ENCODE peak calls at places on chromosomes 11 and 22, in ten cellular contexts. A, K, Z, D, W, V, Q, U, B and E are unnamed samples.

GRCh38 chr11:128457874-128458273 is 129.5 kb downstream of the ETS1 start:
- DNase-seq in B (no peak), U (no peak), D (no peak), Z (peak), K (no peak), Q (no peak), A (no peak), V (no peak), W (no peak), E (no peak)

GRCh38 chr11:92087916-92088537 is 136.6 kb upstream of the FAT3 start:
- DNase-seq in W (no peak), K (no peak), D (no peak), A (no peak), Q (no peak), U (no peak), Z (no peak), V (no peak), B (no peak), E (no peak)

GRCh38 chr11:16790484-16791240 is 52.2 kb downstream of the C11orf58 start:
- DNase-seq in V (no peak), W (no peak), D (no peak), B (no peak), A (peak), Q (no peak), U (no peak), K (no peak), Z (no peak), E (no peak)

GRCh38 chr11:813440-814096 is 3.8 kb downstream of the RPLP2 start:
- DNase-seq in K (no peak), U (no peak), W (no peak), A (no peak), Z (no peak), B (no peak), D (no peak), V (no peak), Q (no peak), E (no peak)

GRCh38 chr11:6900327-6900999 is 8.2 kb upstream of the OR2D2 start:
- DNase-seq in A (no peak), V (no peak), Z (no peak), K (peak), Q (no peak), U (no peak), D (no peak), W (no peak), B (no peak), E (no peak)

GRCh38 chr11:19511413-19512183 is 201.0 kb upstream of the NAV2 start:
- DNase-seq in A (peak), U (peak), D (no peak), K (no peak), W (no peak), B (peak), V (no peak), Z (peak), Q (no peak), E (no peak)

GRCh38 chr11:17443926-17444690 is 32.5 kb downstream of the ABCC8 start:
- DNase-seq in Q (no peak), U (no peak), D (no peak), V (no peak), A (no peak), B (no peak), W (no peak), Z (no peak), K (no peak), E (no peak)

GRCh38 chr11:117809236-117810055 is 12.4 kb upstream of the DSCAML1 start:
- DNase-seq in Z (peak), D (peak), K (peak), Q (peak), A (peak), W (peak), V (no peak), B (peak), U (peak), E (peak)

GRCh38 chr11:29432719-29433325 is 584.0 kb downstream of the KCNA4 start:
- DNase-seq in A (no peak), K (peak), D (peak), U (peak), Z (peak), W (peak), B (no peak), Q (no peak), V (no peak), E (no peak)

GRCh38 chr22:40385041-40385782 is 14.8 kb downstream of the SGSM3 start:
- DNase-seq in Q (no peak), D (no peak), K (peak), W (peak), U (no peak), Z (no peak), B (no peak), V (no peak), A (no peak), E (no peak)
- TF ChIP-seq CTCF in Q (no peak), D (no peak), K (no peak), W (no peak), U (no peak), Z (no peak), B (no peak), V (no peak), A (no peak), E (no peak)

GRCh38 chr22:42910221-42910942 is 53.3 kb upstream of the ARFGAP3 start:
- DNase-seq in K (no peak), Q (no peak), A (no peak), V (no peak), B (no peak), W (no peak), U (no peak), D (no peak), Z (no peak), E (no peak)
- TF ChIP-seq CTCF in K (no peak), Q (no peak), A (no peak), V (no peak), B (peak), W (no peak), U (no peak), D (no peak), Z (no peak), E (no peak)

GRCh38 chr22:26714971-26715370 is 57.6 kb downstream of the MIAT start:
- DNase-seq in V (no peak), Q (no peak), Z (no peak), K (no peak), A (peak), B (no peak), U (no peak), D (no peak), W (no peak), E (no peak)

GRCh38 chr22:26709617-26710390 is 52.4 kb downstream of the MIAT start:
- DNase-seq in D (no peak), K (peak), Z (peak), W (no peak), V (no peak), U (peak), B (no peak), Q (no peak), A (no peak), E (peak)

GRCh38 chr22:26711205-26711958 is 54.0 kb downstream of the MIAT start:
- DNase-seq in U (no peak), D (no peak), Q (no peak), Z (no peak), A (no peak), K (no peak), B (no peak), W (peak), V (no peak), E (no peak)

GRCh38 chr22:26713823-26714449 is 56.5 kb downstream of the MIAT start:
- DNase-seq in U (peak), B (no peak), Q (no peak), D (no peak), V (peak), Z (peak), K (peak), W (no peak), A (no peak), E (peak)

GRCh38 chr22:26712158-26712557 is 54.8 kb downstream of the MIAT start:
- DNase-seq in V (no peak), U (no peak), A (no peak), W (no peak), D (no peak), Z (no peak), K (no peak), Q (no peak), B (no peak), E (no peak)
- TF ChIP-seq CTCF in V (no peak), U (no peak), A (no peak), W (no peak), D (no peak), Z (no peak), K (no peak), Q (no peak), B (no peak), E (no peak)

GRCh38 chr22:36838119-36839030 is 21.5 kb upstream of the PVALB start:
- DNase-seq in Q (no peak), V (no peak), U (no peak), B (no peak), D (no peak), K (no peak), W (no peak), Z (no peak), A (no peak), E (no peak)

GRCh38 chr22:36835903-36836302 is 19.1 kb upstream of the PVALB start:
- DNase-seq in Z (no peak), A (no peak), U (no peak), Q (no peak), W (no peak), B (no peak), K (no peak), V (no peak), D (no peak), E (no peak)

GRCh38 chr22:36839356-36840073 is 21.3 kb upstream of the NCF4 start:
- DNase-seq in B (no peak), Z (no peak), U (no peak), D (no peak), V (no peak), W (no peak), Q (no peak), A (no peak), K (peak), E (no peak)
- TF ChIP-seq CTCF in B (no peak), Z (no peak), U (no peak), D (no peak), V (no peak), W (no peak), Q (no peak), A (no peak), K (no peak), E (no peak)